ENCODE peak calls at places on chromosomes 12 and 14, in four cellular contexts. One of them, this sample, is unnamed.
A peak's percentile ranks its signal among the peaks of the same experiment; 100 is the strongest.

GRCh38 chr12:78931466-78931990 is 67.0 kb downstream of the SYT1 start:
- DNase-seq in H1: no peak
- DNase-seq in esophagus muscularis mucosa: no peak
- DNase-seq in K562: no peak
- DNase-seq in this sample: no peak

GRCh38 chr14:74190910-74191575 is 48.2 kb upstream of the VSX2 start:
- DNase-seq in H1: no peak
- DNase-seq in esophagus muscularis mucosa: no peak
- DNase-seq in K562: no peak
- DNase-seq in this sample: no peak

GRCh38 chr12:71477046-71477445 is 37.4 kb downstream of the LGR5 start:
- DNase-seq in H1: no peak
- DNase-seq in esophagus muscularis mucosa: no peak
- DNase-seq in K562: no peak
- DNase-seq in this sample: no peak

GRCh38 chr12:130070017-130070653 is 92.1 kb upstream of the FZD10 start:
- DNase-seq in H1: no peak
- DNase-seq in esophagus muscularis mucosa: no peak
- DNase-seq in K562: peak; percentile 29
- DNase-seq in this sample: no peak

GRCh38 chr14:51023964-51024363 is 70.9 kb downstream of the TRIM9 start:
- DNase-seq in H1: no peak
- DNase-seq in esophagus muscularis mucosa: no peak
- DNase-seq in K562: no peak
- DNase-seq in this sample: no peak

GRCh38 chr14:99752486-99753121 is 40.6 kb upstream of the EML1 start:
- DNase-seq in H1: no peak
- DNase-seq in esophagus muscularis mucosa: no peak
- DNase-seq in K562: no peak
- DNase-seq in this sample: no peak

GRCh38 chr14:36605506-36605857 is 23.1 kb upstream of the NKX2-8 start:
- DNase-seq in H1: no peak
- DNase-seq in esophagus muscularis mucosa: no peak
- DNase-seq in K562: no peak
- DNase-seq in this sample: no peak

GRCh38 chr14:70934502-70935134 is 27.4 kb downstream of the PCNX1 start:
- DNase-seq in H1: no peak
- DNase-seq in esophagus muscularis mucosa: no peak
- DNase-seq in K562: no peak
- DNase-seq in this sample: no peak

GRCh38 chr12:80632835-80633234 is 74.6 kb upstream of the MYF6 start:
- DNase-seq in H1: peak; percentile 68
- DNase-seq in esophagus muscularis mucosa: no peak
- DNase-seq in K562: no peak
- DNase-seq in this sample: no peak

GRCh38 chr12:47736877-47737676 is 11.8 kb upstream of the ENDOU start:
- DNase-seq in H1: no peak
- DNase-seq in esophagus muscularis mucosa: peak; percentile 96
- DNase-seq in K562: peak; percentile 59
- DNase-seq in this sample: peak; percentile 37

GRCh38 chr12:49332891-49333371 is 4.1 kb downstream of the C1QL4 start:
- DNase-seq in H1: no peak
- DNase-seq in esophagus muscularis mucosa: peak; percentile 83
- DNase-seq in K562: no peak
- DNase-seq in this sample: no peak

GRCh38 chr12:48933664-48934311 is 8.5 kb upstream of the FKBP11 start:
- DNase-seq in H1: no peak
- DNase-seq in esophagus muscularis mucosa: no peak
- DNase-seq in K562: no peak
- DNase-seq in this sample: no peak

GRCh38 chr14:90556666-90557450 is 160.0 kb downstream of the CALM1 start:
- DNase-seq in H1: no peak
- DNase-seq in esophagus muscularis mucosa: no peak
- DNase-seq in K562: peak; percentile 84
- DNase-seq in this sample: no peak

GRCh38 chr12:95413576-95413975 is 60.4 kb upstream of the METAP2 start:
- DNase-seq in H1: no peak
- DNase-seq in esophagus muscularis mucosa: no peak
- DNase-seq in K562: no peak
- DNase-seq in this sample: no peak

GRCh38 chr14:56821177-56821576 is 10.9 kb upstream of the OTX2 start:
- DNase-seq in H1: no peak
- DNase-seq in esophagus muscularis mucosa: no peak
- DNase-seq in K562: no peak
- DNase-seq in this sample: no peak

GRCh38 chr14:73896521-73896920 is 9.9 kb downstream of the ZNF410 start:
- DNase-seq in H1: no peak
- DNase-seq in esophagus muscularis mucosa: no peak
- DNase-seq in K562: no peak
- DNase-seq in this sample: no peak

GRCh38 chr14:77177623-77178185 is 3.9 kb upstream of the TMEM63C start:
- DNase-seq in H1: no peak
- DNase-seq in esophagus muscularis mucosa: no peak
- DNase-seq in K562: no peak
- DNase-seq in this sample: no peak

GRCh38 chr12:51591020-51591901 is at the start of gene SCN8A:
- DNase-seq in H1: peak; percentile 87
- DNase-seq in esophagus muscularis mucosa: no peak
- DNase-seq in K562: peak; percentile 49
- DNase-seq in this sample: peak; percentile 17

GRCh38 chr14:69543341-69544249 is 31.1 kb downstream of the CCDC177 start:
- DNase-seq in H1: no peak
- DNase-seq in esophagus muscularis mucosa: no peak
- DNase-seq in K562: peak; percentile 17
- DNase-seq in this sample: no peak

GRCh38 chr14:91360490-91361235 is 57.0 kb downstream of the CCDC88C start:
- DNase-seq in H1: no peak
- DNase-seq in esophagus muscularis mucosa: no peak
- DNase-seq in K562: no peak
- DNase-seq in this sample: no peak

GRCh38 chr12:40300490-40300889 is 75.7 kb downstream of the LRRK2 start:
- DNase-seq in H1: no peak
- DNase-seq in esophagus muscularis mucosa: no peak
- DNase-seq in K562: no peak
- DNase-seq in this sample: no peak

GRCh38 chr14:103561381-103562134 is 899 bp downstream of the BAG5 start:
- DNase-seq in H1: no peak
- DNase-seq in esophagus muscularis mucosa: no peak
- DNase-seq in K562: peak; percentile 51
- DNase-seq in this sample: no peak

GRCh38 chr14:100096656-100097055 is 31.4 kb downstream of the EVL start:
- DNase-seq in H1: no peak
- DNase-seq in esophagus muscularis mucosa: no peak
- DNase-seq in K562: no peak
- DNase-seq in this sample: no peak

GRCh38 chr14:22824711-22825359 is 4.9 kb upstream of the MRPL52 start:
- DNase-seq in H1: no peak
- DNase-seq in esophagus muscularis mucosa: no peak
- DNase-seq in K562: peak; percentile 90
- DNase-seq in this sample: no peak

DNA sequence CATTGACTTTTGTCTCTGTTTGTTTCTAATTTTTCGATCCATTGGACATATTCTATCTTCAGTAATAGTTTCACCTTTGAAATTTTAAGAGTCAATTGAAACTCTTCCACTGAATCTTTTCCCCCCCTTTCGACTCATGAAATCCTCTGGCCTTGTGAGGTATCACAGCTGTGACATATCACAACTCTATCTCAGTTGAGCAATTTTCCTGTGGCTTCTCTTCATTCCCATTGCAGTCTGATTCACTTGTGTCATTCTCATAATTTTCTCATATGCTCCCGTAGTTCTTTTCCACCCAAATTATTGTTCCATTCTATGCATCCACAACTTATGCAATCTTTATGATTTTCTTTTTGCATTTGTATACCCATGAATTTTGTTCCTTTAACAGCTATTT is 261.6 kb downstream of the DACT1 start:
- DNase-seq in H1: no peak
- DNase-seq in esophagus muscularis mucosa: no peak
- DNase-seq in K562: no peak
- DNase-seq in this sample: no peak
- TF ChIP-seq POLR2AphosphoS5 in H1: no peak
- TF ChIP-seq POLR2AphosphoS5 in esophagus muscularis mucosa: no peak
- TF ChIP-seq POLR2AphosphoS5 in K562: no peak
- TF ChIP-seq POLR2AphosphoS5 in this sample: no peak

DNA sequence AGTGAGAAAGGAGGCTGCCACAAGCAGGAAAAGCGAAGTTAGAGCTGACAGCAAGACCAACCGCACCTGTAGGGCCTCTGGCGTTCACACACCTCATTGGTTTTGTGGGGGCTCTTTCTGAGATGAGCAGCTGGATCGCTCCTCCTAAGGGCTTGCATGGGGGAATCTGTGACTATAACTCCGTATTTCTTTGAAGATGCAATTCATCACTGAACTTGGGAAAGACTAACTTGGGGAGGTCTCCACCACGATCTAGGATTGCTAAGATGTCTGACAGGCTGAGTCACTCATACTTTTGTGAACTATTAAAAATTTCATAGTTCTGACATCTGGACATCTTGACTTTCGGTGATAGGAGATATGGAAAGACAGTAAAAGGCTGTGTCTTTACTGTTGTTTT is 173.6 kb downstream of the ETV6 start:
- DNase-seq in H1: no peak
- DNase-seq in esophagus muscularis mucosa: no peak
- DNase-seq in K562: no peak
- DNase-seq in this sample: no peak
- H3K36me3 ChIP-seq in H1: no peaks in the 10 kb centered on the region
- H3K36me3 ChIP-seq in esophagus muscularis mucosa: no peaks in the 10 kb centered on the region
- H3K36me3 ChIP-seq in K562: no peaks in the 10 kb centered on the region
- H3K36me3 ChIP-seq in this sample: no peaks in the 10 kb centered on the region

GRCh38 chr12:123670882-123671728 is at the start of gene TCTN2:
- DNase-seq in H1: peak; percentile 98
- DNase-seq in esophagus muscularis mucosa: peak; percentile 100
- DNase-seq in K562: peak; percentile 96
- DNase-seq in this sample: peak; percentile 95
- TF ChIP-seq POLR2AphosphoS5 in H1: no peak
- TF ChIP-seq POLR2AphosphoS5 in esophagus muscularis mucosa: peak; percentile 71
- TF ChIP-seq POLR2AphosphoS5 in K562: no peak
- TF ChIP-seq POLR2AphosphoS5 in this sample: peak; percentile 82

GRCh38 chr12:105931104-105931503 is 207.7 kb downstream of the NUAK1 start:
- DNase-seq in H1: no peak
- DNase-seq in esophagus muscularis mucosa: peak; percentile 77
- DNase-seq in K562: no peak
- DNase-seq in this sample: no peak
- H3K36me3 ChIP-seq in H1: no peaks in the 10 kb centered on the region
- H3K36me3 ChIP-seq in esophagus muscularis mucosa: no peaks in the 10 kb centered on the region
- H3K36me3 ChIP-seq in K562: no peaks in the 10 kb centered on the region
- H3K36me3 ChIP-seq in this sample: no peaks in the 10 kb centered on the region

GRCh38 chr12:42961395-42961794 is 371.8 kb upstream of the PRICKLE1 start:
- DNase-seq in H1: no peak
- DNase-seq in esophagus muscularis mucosa: no peak
- DNase-seq in K562: no peak
- DNase-seq in this sample: peak; percentile 5
- TF ChIP-seq POLR2AphosphoS5 in H1: no peak
- TF ChIP-seq POLR2AphosphoS5 in esophagus muscularis mucosa: no peak
- TF ChIP-seq POLR2AphosphoS5 in K562: no peak
- TF ChIP-seq POLR2AphosphoS5 in this sample: peak; percentile 30

GRCh38 chr12:103930787-103931536 is 752 bp downstream of the HSP90B1 start:
- DNase-seq in H1: no peak
- DNase-seq in esophagus muscularis mucosa: peak; percentile 92
- DNase-seq in K562: peak; percentile 50
- DNase-seq in this sample: peak; percentile 13

GRCh38 chr12:103933237-103933636 is 3.0 kb downstream of the HSP90B1 start:
- DNase-seq in H1: no peak
- DNase-seq in esophagus muscularis mucosa: no peak
- DNase-seq in K562: no peak
- DNase-seq in this sample: no peak

GRCh38 chr12:103936679-103937078 is 6.5 kb downstream of the HSP90B1 start:
- DNase-seq in H1: no peak
- DNase-seq in esophagus muscularis mucosa: no peak
- DNase-seq in K562: no peak
- DNase-seq in this sample: no peak
- H3K36me3 ChIP-seq in H1: peaks cover 63% of the 10 kb centered on the region
- H3K36me3 ChIP-seq in esophagus muscularis mucosa: peaks cover 96% of the 10 kb centered on the region
- H3K36me3 ChIP-seq in K562: peaks cover 99% of the 10 kb centered on the region
- H3K36me3 ChIP-seq in this sample: no peaks in the 10 kb centered on the region

This sample was measured in prostate gland.